ENCODE peak calls at places on chromosomes 13 and 19, in eight cellular contexts. One of them, this sample, is unnamed.

GRCh38 chr19:57803594-57804325 is 11.0 kb downstream of the ZNF552 start:
- DNase-seq in HCT116: peak
- DNase-seq in ascending aorta: no peak
- DNase-seq in left ventricle myocardium inferior: no peak
- DNase-seq in IMR-90: peak
- DNase-seq in endodermal cell: peak
- DNase-seq in colonic mucosa: peak
- DNase-seq in fibroblast of pulmonary artery: peak
- DNase-seq in this sample: peak

GRCh38 chr13:74287672-74288169 is 153.5 kb upstream of the KLF12 start:
- DNase-seq in HCT116: no peak
- DNase-seq in ascending aorta: peak
- DNase-seq in left ventricle myocardium inferior: peak
- DNase-seq in IMR-90: peak
- DNase-seq in endodermal cell: peak
- DNase-seq in colonic mucosa: peak
- DNase-seq in fibroblast of pulmonary artery: peak
- DNase-seq in this sample: peak

GRCh38 chr19:18233224-18233825 is 7.1 kb upstream of the PDE4C start:
- DNase-seq in HCT116: no peak
- DNase-seq in ascending aorta: no peak
- DNase-seq in left ventricle myocardium inferior: no peak
- DNase-seq in IMR-90: peak
- DNase-seq in endodermal cell: peak
- DNase-seq in colonic mucosa: peak
- DNase-seq in fibroblast of pulmonary artery: peak
- DNase-seq in this sample: peak

GRCh38 chr13:30126903-30127428 is 180.4 kb downstream of the KATNAL1 start:
- DNase-seq in HCT116: no peak
- DNase-seq in ascending aorta: no peak
- DNase-seq in left ventricle myocardium inferior: no peak
- DNase-seq in IMR-90: peak
- DNase-seq in endodermal cell: no peak
- DNase-seq in colonic mucosa: no peak
- DNase-seq in fibroblast of pulmonary artery: no peak
- DNase-seq in this sample: peak

GRCh38 chr13:103056008-103056407 is 10.2 kb downstream of the SLC10A2 start:
- DNase-seq in HCT116: no peak
- DNase-seq in ascending aorta: no peak
- DNase-seq in left ventricle myocardium inferior: no peak
- DNase-seq in IMR-90: no peak
- DNase-seq in endodermal cell: no peak
- DNase-seq in colonic mucosa: no peak
- DNase-seq in fibroblast of pulmonary artery: no peak
- DNase-seq in this sample: no peak

GRCh38 chr13:112893570-112894422 is 75.2 kb upstream of the MCF2L start:
- DNase-seq in HCT116: no peak
- DNase-seq in ascending aorta: no peak
- DNase-seq in left ventricle myocardium inferior: no peak
- DNase-seq in IMR-90: peak
- DNase-seq in endodermal cell: peak
- DNase-seq in colonic mucosa: peak
- DNase-seq in fibroblast of pulmonary artery: peak
- DNase-seq in this sample: peak

GRCh38 chr13:111976474-111977183 is 90.3 kb upstream of the SOX1 start:
- DNase-seq in HCT116: no peak
- DNase-seq in ascending aorta: no peak
- DNase-seq in left ventricle myocardium inferior: no peak
- DNase-seq in IMR-90: no peak
- DNase-seq in endodermal cell: no peak
- DNase-seq in colonic mucosa: no peak
- DNase-seq in fibroblast of pulmonary artery: no peak
- DNase-seq in this sample: no peak

GRCh38 chr19:51293571-51294210 is 17.8 kb upstream of the IGLON5 start:
- DNase-seq in HCT116: no peak
- DNase-seq in ascending aorta: no peak
- DNase-seq in left ventricle myocardium inferior: no peak
- DNase-seq in IMR-90: no peak
- DNase-seq in endodermal cell: peak
- DNase-seq in colonic mucosa: no peak
- DNase-seq in fibroblast of pulmonary artery: no peak
- DNase-seq in this sample: no peak

GRCh38 chr13:77372275-77372674 is 45.4 kb upstream of the MYCBP2 start:
- DNase-seq in HCT116: no peak
- DNase-seq in ascending aorta: no peak
- DNase-seq in left ventricle myocardium inferior: no peak
- DNase-seq in IMR-90: no peak
- DNase-seq in endodermal cell: no peak
- DNase-seq in colonic mucosa: no peak
- DNase-seq in fibroblast of pulmonary artery: no peak
- DNase-seq in this sample: peak

GRCh38 chr19:50719566-50719965 is at the start of gene SHANK1:
- DNase-seq in HCT116: no peak
- DNase-seq in ascending aorta: no peak
- DNase-seq in left ventricle myocardium inferior: no peak
- DNase-seq in IMR-90: peak
- DNase-seq in endodermal cell: peak
- DNase-seq in colonic mucosa: no peak
- DNase-seq in fibroblast of pulmonary artery: no peak
- DNase-seq in this sample: no peak

GRCh38 chr13:24036115-24036514 is 124.4 kb upstream of the SPATA13 start:
- DNase-seq in HCT116: no peak
- DNase-seq in ascending aorta: no peak
- DNase-seq in left ventricle myocardium inferior: no peak
- DNase-seq in IMR-90: peak
- DNase-seq in endodermal cell: no peak
- DNase-seq in colonic mucosa: no peak
- DNase-seq in fibroblast of pulmonary artery: peak
- DNase-seq in this sample: peak

GRCh38 chr19:2097330-2098327 is 914 bp downstream of the IZUMO4 start:
- DNase-seq in HCT116: no peak
- DNase-seq in ascending aorta: no peak
- DNase-seq in left ventricle myocardium inferior: no peak
- DNase-seq in IMR-90: no peak
- DNase-seq in endodermal cell: no peak
- DNase-seq in colonic mucosa: no peak
- DNase-seq in fibroblast of pulmonary artery: no peak
- DNase-seq in this sample: no peak

GRCh38 chr13:110323172-110323851 is 16.2 kb downstream of the COL4A2 start:
- DNase-seq in HCT116: no peak
- DNase-seq in ascending aorta: no peak
- DNase-seq in left ventricle myocardium inferior: no peak
- DNase-seq in IMR-90: peak
- DNase-seq in endodermal cell: peak
- DNase-seq in colonic mucosa: no peak
- DNase-seq in fibroblast of pulmonary artery: no peak
- DNase-seq in this sample: peak

GRCh38 chr19:17686027-17686511 is 2.1 kb downstream of the UNC13A start:
- DNase-seq in HCT116: no peak
- DNase-seq in ascending aorta: no peak
- DNase-seq in left ventricle myocardium inferior: no peak
- DNase-seq in IMR-90: no peak
- DNase-seq in endodermal cell: no peak
- DNase-seq in colonic mucosa: no peak
- DNase-seq in fibroblast of pulmonary artery: peak
- DNase-seq in this sample: peak

GRCh38 chr19:52094526-52094925 is 1.0 kb downstream of the ZNF841 start:
- DNase-seq in HCT116: no peak
- DNase-seq in ascending aorta: no peak
- DNase-seq in left ventricle myocardium inferior: no peak
- DNase-seq in IMR-90: no peak
- DNase-seq in endodermal cell: peak
- DNase-seq in colonic mucosa: no peak
- DNase-seq in fibroblast of pulmonary artery: no peak
- DNase-seq in this sample: no peak

GRCh38 chr19:40523322-40524047 is 53.2 kb upstream of the SHKBP1 start:
- DNase-seq in HCT116: peak
- DNase-seq in ascending aorta: no peak
- DNase-seq in left ventricle myocardium inferior: peak
- DNase-seq in IMR-90: peak
- DNase-seq in endodermal cell: peak
- DNase-seq in colonic mucosa: peak
- DNase-seq in fibroblast of pulmonary artery: peak
- DNase-seq in this sample: peak

DNA sequence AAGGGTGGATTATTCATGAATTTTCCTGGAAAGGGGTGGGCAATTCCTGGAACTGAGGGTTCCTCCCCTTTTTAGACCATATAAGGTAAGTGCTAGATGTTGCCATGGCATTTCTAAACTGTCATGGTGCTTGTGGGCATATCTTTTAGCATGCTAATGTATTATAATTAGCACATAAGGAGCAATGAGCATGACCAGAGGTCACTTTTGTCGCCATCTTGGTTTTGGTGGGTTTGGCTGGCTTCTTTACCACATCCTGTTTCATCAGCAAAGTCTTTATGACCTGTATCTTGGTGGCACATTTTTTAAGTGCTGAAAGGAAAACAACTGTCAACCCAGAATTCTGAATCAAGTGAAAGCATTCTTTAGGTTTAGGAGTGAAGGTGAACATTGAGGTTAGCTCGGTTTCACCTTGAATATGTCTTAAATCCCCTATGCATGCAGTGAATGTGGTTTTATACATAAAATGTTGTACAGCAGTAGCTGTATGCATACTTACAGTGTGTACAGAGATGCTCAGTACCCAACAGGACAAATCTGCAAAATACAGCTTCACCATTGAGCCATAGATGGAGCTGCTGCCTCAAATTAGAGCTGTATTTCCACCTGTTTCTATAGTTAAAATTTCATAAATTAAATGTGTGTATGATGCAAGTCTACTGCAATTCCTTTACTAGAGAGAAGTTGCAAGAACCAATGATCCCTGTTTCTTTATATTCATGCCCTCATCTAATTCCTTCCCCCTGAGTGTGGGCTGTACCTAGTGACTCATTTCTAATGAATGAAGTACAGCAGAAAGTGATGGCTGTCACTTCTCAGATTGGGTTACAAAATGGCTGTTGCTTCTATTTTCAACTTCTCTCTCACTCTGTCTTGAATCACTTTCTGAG is 25.3 kb upstream of the IGSF23 start:
- DNase-seq in HCT116: peak
- DNase-seq in ascending aorta: no peak
- DNase-seq in left ventricle myocardium inferior: no peak
- DNase-seq in IMR-90: peak
- DNase-seq in endodermal cell: no peak
- DNase-seq in colonic mucosa: no peak
- DNase-seq in fibroblast of pulmonary artery: peak
- DNase-seq in this sample: peak
- H3K4me3 ChIP-seq in HCT116: peak
- H3K4me3 ChIP-seq in ascending aorta: no peak
- H3K4me3 ChIP-seq in left ventricle myocardium inferior: no peak
- H3K4me3 ChIP-seq in IMR-90: no peak
- H3K4me3 ChIP-seq in endodermal cell: no peak
- H3K4me3 ChIP-seq in colonic mucosa: no peak
- H3K4me3 ChIP-seq in fibroblast of pulmonary artery: no peak
- H3K4me3 ChIP-seq in this sample: no peak

GRCh38 chr13:99911069-99911964 is 60.2 kb downstream of the ZIC5 start:
- DNase-seq in HCT116: no peak
- DNase-seq in ascending aorta: no peak
- DNase-seq in left ventricle myocardium inferior: no peak
- DNase-seq in IMR-90: no peak
- DNase-seq in endodermal cell: no peak
- DNase-seq in colonic mucosa: peak
- DNase-seq in fibroblast of pulmonary artery: no peak
- DNase-seq in this sample: no peak
- TF ChIP-seq CTCF in HCT116: no peak
- TF ChIP-seq CTCF in ascending aorta: no peak
- TF ChIP-seq CTCF in left ventricle myocardium inferior: no peak
- TF ChIP-seq CTCF in IMR-90: no peak
- TF ChIP-seq CTCF in endodermal cell: no peak
- TF ChIP-seq CTCF in colonic mucosa: no peak
- TF ChIP-seq CTCF in fibroblast of pulmonary artery: no peak
- TF ChIP-seq CTCF in this sample: no peak

DNA sequence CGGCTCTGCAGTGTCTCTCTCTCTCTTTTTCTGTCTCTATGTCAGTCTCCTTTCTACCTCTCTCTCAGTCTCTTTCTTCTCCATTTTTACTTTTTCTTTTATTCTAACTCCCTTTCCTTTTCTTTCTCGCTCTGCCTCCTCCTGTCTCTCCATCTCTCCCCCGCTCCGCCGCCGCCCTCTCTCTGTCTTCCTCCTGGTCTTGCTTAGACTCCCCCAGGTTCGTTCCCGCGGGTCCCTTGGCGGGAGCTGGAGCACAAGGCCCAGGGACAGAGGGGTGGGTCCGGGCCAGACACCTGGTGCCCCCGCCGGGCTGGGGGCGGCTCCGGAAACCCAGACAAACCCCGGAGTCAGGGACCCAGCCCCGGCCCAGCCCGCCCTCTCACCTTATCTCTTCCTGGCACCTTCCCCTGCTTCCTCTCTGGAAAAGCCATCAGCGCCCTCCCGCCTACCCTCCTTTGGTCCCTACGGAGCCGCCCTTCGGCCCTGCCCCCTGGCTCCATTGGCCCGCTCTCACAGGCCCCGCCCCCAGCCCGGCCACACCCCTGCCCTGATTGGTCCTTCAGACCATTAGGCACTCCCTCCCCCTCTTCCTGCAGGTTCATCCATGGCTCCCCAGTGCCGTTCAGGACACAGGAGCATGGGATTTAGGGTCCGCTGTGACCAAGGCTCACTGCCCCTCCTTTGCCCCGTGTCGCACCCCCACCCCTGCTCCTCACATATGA is 15.4 kb upstream of the NOP53 start:
- DNase-seq in HCT116: no peak
- DNase-seq in ascending aorta: no peak
- DNase-seq in left ventricle myocardium inferior: peak
- DNase-seq in IMR-90: no peak
- DNase-seq in endodermal cell: peak
- DNase-seq in colonic mucosa: peak
- DNase-seq in fibroblast of pulmonary artery: peak
- DNase-seq in this sample: no peak
- H3K4me3 ChIP-seq in HCT116: peak
- H3K4me3 ChIP-seq in ascending aorta: peak
- H3K4me3 ChIP-seq in left ventricle myocardium inferior: peak
- H3K4me3 ChIP-seq in IMR-90: no peak
- H3K4me3 ChIP-seq in endodermal cell: peak
- H3K4me3 ChIP-seq in colonic mucosa: no peak
- H3K4me3 ChIP-seq in fibroblast of pulmonary artery: peak
- H3K4me3 ChIP-seq in this sample: no peak

GRCh38 chr13:100234524-100235136 is 145.7 kb downstream of the PCCA start:
- DNase-seq in HCT116: no peak
- DNase-seq in ascending aorta: no peak
- DNase-seq in left ventricle myocardium inferior: no peak
- DNase-seq in IMR-90: peak
- DNase-seq in endodermal cell: no peak
- DNase-seq in colonic mucosa: no peak
- DNase-seq in fibroblast of pulmonary artery: peak
- DNase-seq in this sample: peak

GRCh38 chr13:100240109-100240779 is 151.4 kb downstream of the PCCA start:
- DNase-seq in HCT116: no peak
- DNase-seq in ascending aorta: no peak
- DNase-seq in left ventricle myocardium inferior: no peak
- DNase-seq in IMR-90: peak
- DNase-seq in endodermal cell: no peak
- DNase-seq in colonic mucosa: no peak
- DNase-seq in fibroblast of pulmonary artery: no peak
- DNase-seq in this sample: no peak

GRCh38 chr13:100230813-100231575 is 142.1 kb downstream of the PCCA start:
- DNase-seq in HCT116: no peak
- DNase-seq in ascending aorta: no peak
- DNase-seq in left ventricle myocardium inferior: no peak
- DNase-seq in IMR-90: no peak
- DNase-seq in endodermal cell: peak
- DNase-seq in colonic mucosa: peak
- DNase-seq in fibroblast of pulmonary artery: no peak
- DNase-seq in this sample: peak

GRCh38 chr13:100234006-100234405 is 145.1 kb downstream of the PCCA start:
- DNase-seq in HCT116: no peak
- DNase-seq in ascending aorta: no peak
- DNase-seq in left ventricle myocardium inferior: no peak
- DNase-seq in IMR-90: no peak
- DNase-seq in endodermal cell: no peak
- DNase-seq in colonic mucosa: no peak
- DNase-seq in fibroblast of pulmonary artery: no peak
- DNase-seq in this sample: no peak

GRCh38 chr13:100235311-100235901 is 146.5 kb downstream of the PCCA start:
- DNase-seq in HCT116: peak
- DNase-seq in ascending aorta: no peak
- DNase-seq in left ventricle myocardium inferior: no peak
- DNase-seq in IMR-90: peak
- DNase-seq in endodermal cell: no peak
- DNase-seq in colonic mucosa: peak
- DNase-seq in fibroblast of pulmonary artery: peak
- DNase-seq in this sample: peak
- TF ChIP-seq CTCF in HCT116: peak
- TF ChIP-seq CTCF in ascending aorta: peak
- TF ChIP-seq CTCF in left ventricle myocardium inferior: peak
- TF ChIP-seq CTCF in IMR-90: peak
- TF ChIP-seq CTCF in endodermal cell: peak
- TF ChIP-seq CTCF in colonic mucosa: peak
- TF ChIP-seq CTCF in fibroblast of pulmonary artery: peak
- TF ChIP-seq CTCF in this sample: peak

This sample was measured in choroid plexus epithelial cell.